ENCODE peak calls at places on chromosomes 5 and 9, in eight cellular contexts. D, T, Z, H, J, P, N and B are unnamed samples.

GRCh38 chr9:35904338-35904737 is 1.7 kb upstream of the HRCT1 start:
- DNase-seq in D (no peak), T (no peak), Z (no peak), H (no peak), J (no peak), P (no peak), N (no peak), B (no peak)

GRCh38 chr5:111502976-111503375 is 9.4 kb downstream of the STARD4 start:
- DNase-seq in D (no peak), T (no peak), Z (no peak), H (no peak), J (no peak), P (no peak), N (no peak), B (no peak)

GRCh38 chr9:120904061-120904998 is 22.3 kb downstream of the TRAF1 start:
- DNase-seq in D (no peak), T (no peak), Z (no peak), H (no peak), J (no peak), P (no peak), N (no peak), B (no peak)

GRCh38 chr5:67908145-67908765 is 307.3 kb upstream of the PIK3R1 start:
- DNase-seq in D (no peak), T (no peak), Z (no peak), H (no peak), J (no peak), P (no peak), N (no peak), B (no peak)

GRCh38 chr5:144205141-144205551 is 34.5 kb downstream of the KCTD16 start:
- DNase-seq in D (no peak), T (peak; percentile 64), Z (no peak), H (peak; percentile 60), J (no peak), P (no peak), N (peak; percentile 51), B (peak; percentile 73)

GRCh38 chr9:129995409-129996160 is 47.4 kb downstream of the FNBP1 start:
- DNase-seq in D (no peak), T (no peak), Z (no peak), H (no peak), J (no peak), P (no peak), N (no peak), B (no peak)

GRCh38 chr5:10580531-10581423 is 16.9 kb downstream of the ANKRD33B start:
- DNase-seq in D (no peak), T (no peak), Z (no peak), H (no peak), J (no peak), P (no peak), N (no peak), B (peak; percentile 9)

GRCh38 chr9:16243798-16244197 is 626.7 kb downstream of the BNC2 start:
- DNase-seq in D (no peak), T (no peak), Z (no peak), H (peak; percentile 79), J (no peak), P (no peak), N (peak; percentile 65), B (peak; percentile 51)

GRCh38 chr9:87382902-87383301 is 114.8 kb upstream of the DAPK1 start:
- DNase-seq in D (no peak), T (no peak), Z (no peak), H (no peak), J (no peak), P (no peak), N (no peak), B (no peak)

GRCh38 chr5:116231288-116231687 is 146.5 kb downstream of the COMMD10 start:
- DNase-seq in D (no peak), T (no peak), Z (no peak), H (no peak), J (peak; percentile 14), P (no peak), N (no peak), B (no peak)

GRCh38 chr5:160061770-160062169 is 52.8 kb downstream of the TTC1 start:
- DNase-seq in D (no peak), T (no peak), Z (no peak), H (peak; percentile 35), J (no peak), P (no peak), N (no peak), B (peak; percentile 60)

GRCh38 chr5:157865844-157866243 is 6.9 kb upstream of the CLINT1 start:
- DNase-seq in D (no peak), T (no peak), Z (peak; percentile 39), H (no peak), J (peak; percentile 27), P (no peak), N (no peak), B (no peak)

GRCh38 chr9:96048116-96048953 is 172.8 kb downstream of the ERCC6L2 start:
- DNase-seq in D (no peak), T (peak; percentile 60), Z (no peak), H (peak; percentile 80), J (peak; percentile 51), P (no peak), N (no peak), B (peak; percentile 83)

GRCh38 chr5:153496835-153497234 is 6.4 kb downstream of the GRIA1 start:
- DNase-seq in D (no peak), T (no peak), Z (no peak), H (peak; percentile 39), J (no peak), P (no peak), N (peak; percentile 68), B (peak; percentile 20)

GRCh38 chr9:130260816-130261765 is 4.5 kb upstream of the HMCN2 start:
- DNase-seq in D (no peak), T (no peak), Z (no peak), H (no peak), J (no peak), P (no peak), N (no peak), B (no peak)

GRCh38 chr9:35845824-35846771 is 17.1 kb downstream of the TMEM8B start:
- DNase-seq in D (no peak), T (no peak), Z (no peak), H (peak; percentile 33), J (no peak), P (no peak), N (peak; percentile 59), B (peak; percentile 93)

GRCh38 chr5:10747678-10748622 is 13.1 kb downstream of the DAP start:
- DNase-seq in D (no peak), T (peak; percentile 45), Z (no peak), H (no peak), J (peak; percentile 40), P (no peak), N (no peak), B (no peak)

GRCh38 chr5:118960557-118960956 is 27.8 kb downstream of the DTWD2 start:
- DNase-seq in D (no peak), T (no peak), Z (no peak), H (no peak), J (no peak), P (no peak), N (no peak), B (no peak)

GRCh38 chr5:129445379-129445778 is 14.7 kb upstream of the ADAMTS19 start:
- DNase-seq in D (no peak), T (no peak), Z (no peak), H (no peak), J (no peak), P (no peak), N (no peak), B (no peak)

GRCh38 chr9:16191237-16191636 is 638.4 kb downstream of the CCDC171 start:
- DNase-seq in D (no peak), T (no peak), Z (no peak), H (no peak), J (no peak), P (no peak), N (no peak), B (no peak)

GRCh38 chr5:142915840-142916424 is 145.8 kb downstream of the ARHGAP26 start:
- DNase-seq in D (no peak), T (peak; percentile 69), Z (peak; percentile 58), H (peak; percentile 67), J (peak; percentile 50), P (no peak), N (peak; percentile 86), B (peak; percentile 62)

GRCh38 chr5:136031713-136032112 is 2.9 kb downstream of the TGFBI start:
- DNase-seq in D (no peak), T (no peak), Z (no peak), H (no peak), J (no peak), P (no peak), N (no peak), B (no peak)
- H3K4me3 ChIP-seq in D (no peak overlapping the region), T (no peak overlapping the region), Z (no peak overlapping the region), H (no peak overlapping the region), J (no peak overlapping the region), P (no peak overlapping the region), N (no peak overlapping the region), B (no peak overlapping the region)

GRCh38 chr5:132270706-132271105 is 13.2 kb downstream of the PDLIM4 start:
- DNase-seq in D (no peak), T (no peak), Z (peak; percentile 29), H (no peak), J (no peak), P (peak; percentile 20), N (no peak), B (no peak)
- H3K36me3 ChIP-seq in D (no peaks in the 10 kb centered on the region), T (no peaks in the 10 kb centered on the region), Z (no peaks in the 10 kb centered on the region), H (no peaks in the 10 kb centered on the region), J (no peaks in the 10 kb centered on the region), P (no peaks in the 10 kb centered on the region), N (no peaks in the 10 kb centered on the region), B (no peaks in the 10 kb centered on the region)

GRCh38 chr5:74227081-74227480 is 413.4 kb downstream of the ENC1 start:
- DNase-seq in D (no peak), T (no peak), Z (no peak), H (no peak), J (no peak), P (peak; percentile 77), N (no peak), B (no peak)
- H3K4me3 ChIP-seq in D (no peak overlapping the region), T (no peak overlapping the region), Z (no peak overlapping the region), H (no peak overlapping the region), J (no peak overlapping the region), P (no peak overlapping the region), N (no peak overlapping the region), B (no peak overlapping the region)

GRCh38 chr5:72895758-72896157 is 60.1 kb upstream of the FCHO2 start:
- DNase-seq in D (no peak), T (no peak), Z (no peak), H (no peak), J (no peak), P (no peak), N (no peak), B (no peak)

GRCh38 chr5:72889324-72889723 is 66.5 kb upstream of the FCHO2 start:
- DNase-seq in D (no peak), T (no peak), Z (no peak), H (no peak), J (no peak), P (no peak), N (no peak), B (no peak)

GRCh38 chr5:72888595-72888994 is 67.2 kb upstream of the FCHO2 start:
- DNase-seq in D (no peak), T (no peak), Z (no peak), H (no peak), J (no peak), P (no peak), N (no peak), B (no peak)

GRCh38 chr5:72892846-72893245 is 63.0 kb upstream of the FCHO2 start:
- DNase-seq in D (no peak), T (no peak), Z (no peak), H (no peak), J (no peak), P (no peak), N (no peak), B (no peak)
- H3K36me3 ChIP-seq in D (peaks cover 100% of the 10 kb centered on the region), T (peaks cover 13% of the 10 kb centered on the region), Z (no peaks in the 10 kb centered on the region), H (peaks cover 52% of the 10 kb centered on the region), J (peaks cover 15% of the 10 kb centered on the region), P (peaks cover 8% of the 10 kb centered on the region), N (peaks cover 2% of the 10 kb centered on the region), B (peaks cover 25% of the 10 kb centered on the region)